ENCODE peak calls at places on chromosomes 16 and 17, in five cellular contexts. H is WTC11, J is H1, L is endothelial cell of umbilical vein, C is K562. V is an unnamed sample.

GRCh38 chr17:76793775-76794174 is 55.9 kb downstream of the MFSD11 start:
- DNase-seq in H (no peak), J (no peak), L (peak), C (peak), V (peak)

GRCh38 chr16:58196898-58197313 is 1.0 kb downstream of the CSNK2A2 start:
- DNase-seq in H (no peak), J (no peak), L (peak), C (no peak), V (no peak)

GRCh38 chr16:89298826-89299225 is 81.3 kb downstream of the ZNF778 start:
- DNase-seq in H (no peak), J (no peak), L (no peak), C (no peak), V (no peak)

GRCh38 chr16:78490847-78491246 is 391.4 kb downstream of the WWOX start:
- DNase-seq in H (no peak), J (no peak), L (no peak), C (no peak), V (no peak)

GRCh38 chr17:73192219-73192893 is 499 bp upstream of the COG1 start:
- DNase-seq in H (peak), J (peak), L (peak), C (peak), V (peak)

GRCh38 chr17:80732268-80732667 is 187.6 kb downstream of the RPTOR start:
- DNase-seq in H (no peak), J (no peak), L (no peak), C (no peak), V (no peak)

GRCh38 chr17:34082404-34082803 is 172.7 kb upstream of the CCL2 start:
- DNase-seq in H (no peak), J (no peak), L (no peak), C (peak), V (no peak)

GRCh38 chr16:49108611-49109010 is 173.0 kb downstream of the CBLN1 start:
- DNase-seq in H (no peak), J (no peak), L (no peak), C (no peak), V (no peak)

GRCh38 chr17:77422104-77422782 is 281.5 kb downstream of the SEC14L1 start:
- DNase-seq in H (no peak), J (no peak), L (no peak), C (no peak), V (no peak)

GRCh38 chr17:40615989-40616476 is 31.6 kb downstream of the SMARCE1 start:
- DNase-seq in H (no peak), J (no peak), L (no peak), C (no peak), V (no peak)

GRCh38 chr17:40614431-40615294 is 33.0 kb downstream of the SMARCE1 start:
- DNase-seq in H (no peak), J (no peak), L (no peak), C (no peak), V (no peak)

GRCh38 chr17:40613755-40614154 is 33.9 kb downstream of the SMARCE1 start:
- DNase-seq in H (no peak), J (no peak), L (no peak), C (no peak), V (no peak)

GRCh38 chr17:40616592-40616991 is 31.0 kb downstream of the SMARCE1 start:
- DNase-seq in H (no peak), J (no peak), L (no peak), C (no peak), V (no peak)

DNA sequence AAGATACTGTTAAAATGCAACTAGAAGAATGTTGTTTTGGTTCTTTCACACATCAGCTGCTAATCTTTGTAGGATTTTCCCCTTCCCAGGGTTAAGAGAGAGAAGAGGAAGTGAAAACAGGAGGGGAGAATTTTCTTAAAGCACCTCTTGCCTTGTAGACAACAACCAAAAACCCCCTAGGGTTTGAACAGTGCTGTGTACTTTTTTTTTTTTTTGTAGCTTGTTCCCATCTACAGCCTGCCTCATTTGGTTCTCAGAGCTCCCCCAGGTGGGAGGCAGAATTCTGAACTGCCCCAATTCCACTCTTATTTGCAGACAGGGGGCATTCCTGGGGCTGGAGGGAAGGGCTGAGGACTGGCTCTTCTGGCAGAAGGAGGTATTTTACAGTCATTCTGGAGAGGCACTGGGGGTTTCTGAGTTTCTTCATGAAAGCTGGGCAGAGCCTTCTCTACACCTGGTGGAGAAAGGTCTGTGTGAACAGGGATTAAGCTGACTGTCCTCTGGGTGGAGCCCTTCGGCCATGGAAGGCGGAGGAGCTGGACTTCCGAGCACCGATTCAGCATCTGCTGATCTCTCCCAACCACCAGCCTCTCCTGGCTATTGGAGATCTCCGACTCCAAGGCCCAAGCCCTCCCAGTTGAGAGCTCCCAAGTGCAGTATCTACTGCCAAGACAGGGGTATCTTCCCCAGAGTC is 32.2 kb downstream of the SMARCE1 start:
- DNase-seq in H (peak), J (peak), L (peak), C (peak), V (peak)
- TF ChIP-seq JUN in H (no peak), J (no peak), L (no peak), C (no peak), V (no peak)

DNA sequence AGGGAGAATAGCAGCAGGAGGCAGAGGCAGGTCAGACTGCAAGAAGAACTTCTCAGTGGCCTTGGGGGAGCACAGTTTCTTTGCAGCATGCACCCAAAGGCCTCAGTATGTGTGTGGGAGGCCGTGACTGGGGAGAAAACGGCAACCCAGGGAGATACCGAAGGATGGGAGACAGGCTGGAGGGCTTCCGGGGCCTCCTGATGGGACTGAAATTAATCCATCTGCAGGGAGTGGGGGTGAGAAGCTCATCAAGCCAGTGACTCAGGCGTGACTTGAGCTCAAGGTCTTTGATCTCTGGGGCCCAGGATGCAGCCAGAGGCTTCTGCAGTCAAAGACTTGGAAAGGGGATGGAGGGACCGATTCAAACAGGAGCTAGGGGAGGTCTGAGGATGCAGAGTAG is 5.1 kb upstream of the C17orf113 start:
- DNase-seq in H (no peak), J (no peak), L (no peak), C (peak), V (no peak)
- TF ChIP-seq JUN in H (no peak), J (no peak), L (no peak), C (no peak), V (no peak)

DNA sequence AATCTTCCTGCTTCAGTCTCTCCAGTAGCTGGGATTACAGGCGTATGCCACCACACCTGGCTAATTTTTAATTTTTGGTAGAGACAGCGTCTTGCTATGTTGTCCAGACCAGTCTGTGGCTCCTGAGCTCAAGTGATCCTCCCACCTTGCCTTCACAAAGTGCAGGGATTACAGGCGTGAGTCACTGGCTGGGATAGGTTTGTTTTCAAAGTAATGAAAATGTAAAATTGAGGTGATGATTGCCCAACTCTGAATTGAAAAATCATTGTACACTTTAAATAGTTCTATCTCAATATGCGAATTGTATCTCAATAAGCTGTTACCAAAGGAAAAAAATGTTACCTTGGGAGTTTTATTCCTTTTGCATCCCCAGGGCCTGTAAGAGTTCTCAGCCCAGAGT is 1.2 kb upstream of the AMFR start:
- DNase-seq in H (no peak), J (no peak), L (no peak), C (no peak), V (no peak)
- TF ChIP-seq JUN in H (no peak), J (no peak), L (no peak), C (no peak), V (no peak)

GRCh38 chr17:12094336-12094735 is 73.7 kb downstream of the MAP2K4 start:
- DNase-seq in H (no peak), J (no peak), L (no peak), C (no peak), V (no peak)
- TF ChIP-seq JUN in H (no peak), J (no peak), L (no peak), C (no peak), V (no peak)

GRCh38 chr17:32875904-32876413 is 965 bp downstream of the MYO1D start:
- DNase-seq in H (no peak), J (no peak), L (peak), C (no peak), V (no peak)
- TF ChIP-seq JUN in H (no peak), J (no peak), L (no peak), C (no peak), V (no peak)

DNA sequence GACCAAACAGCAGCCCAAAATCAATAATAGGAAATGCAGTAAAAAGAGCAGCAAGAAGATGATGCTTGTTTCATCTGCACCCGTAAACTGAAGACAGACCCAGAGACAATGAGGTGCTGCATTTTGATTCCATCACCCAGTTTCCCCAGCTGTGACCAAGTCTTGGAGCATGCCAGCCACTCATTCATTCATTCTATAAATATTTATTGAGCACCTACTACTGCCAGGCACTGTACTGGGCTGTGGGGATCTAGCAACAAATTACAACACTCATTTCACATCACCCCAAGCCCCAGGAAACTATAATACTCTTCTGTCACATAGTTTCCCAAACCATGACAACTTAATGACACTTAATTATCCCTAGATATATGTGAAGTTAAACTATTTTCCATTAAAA is 79.2 kb downstream of the TOX3 start:
- DNase-seq in H (no peak), J (no peak), L (no peak), C (no peak), V (no peak)
- TF ChIP-seq JUN in H (no peak), J (no peak), L (no peak), C (no peak), V (no peak)

GRCh38 chr17:64657610-64658125 is 4.4 kb downstream of the SMURF2 start:
- DNase-seq in H (no peak), J (no peak), L (no peak), C (no peak), V (no peak)
- TF ChIP-seq JUN in H (no peak), J (no peak), L (no peak), C (no peak), V (no peak)

GRCh38 chr16:268141-269053 is 7.3 kb downstream of the RGS11 start:
- DNase-seq in H (no peak), J (no peak), L (no peak), C (no peak), V (no peak)

GRCh38 chr16:265002-265529 is 10.7 kb downstream of the RGS11 start:
- DNase-seq in H (no peak), J (no peak), L (no peak), C (no peak), V (no peak)

GRCh38 chr16:265711-266110 is 10.0 kb downstream of the RGS11 start:
- DNase-seq in H (no peak), J (no peak), L (no peak), C (no peak), V (no peak)

GRCh38 chr16:264440-264951 is 11.2 kb downstream of the RGS11 start:
- DNase-seq in H (no peak), J (no peak), L (no peak), C (no peak), V (no peak)

GRCh38 chr16:266258-267164 is 9.2 kb downstream of the RGS11 start:
- DNase-seq in H (no peak), J (no peak), L (no peak), C (no peak), V (no peak)
- TF ChIP-seq JUN in H (no peak), J (no peak), L (no peak), C (no peak), V (no peak)

GRCh38 chr17:71937914-71938313 is 182.9 kb upstream of the SOX9 start:
- DNase-seq in H (no peak), J (no peak), L (no peak), C (no peak), V (no peak)

GRCh38 chr17:71933306-71933705 is 187.5 kb upstream of the SOX9 start:
- DNase-seq in H (no peak), J (no peak), L (no peak), C (no peak), V (no peak)

GRCh38 chr17:71938340-71939010 is 182.3 kb upstream of the SOX9 start:
- DNase-seq in H (no peak), J (no peak), L (no peak), C (no peak), V (no peak)

GRCh38 chr17:71934520-71934919 is 186.3 kb upstream of the SOX9 start:
- DNase-seq in H (no peak), J (no peak), L (no peak), C (no peak), V (no peak)

GRCh38 chr17:71936977-71937376 is 183.8 kb upstream of the SOX9 start:
- DNase-seq in H (no peak), J (no peak), L (no peak), C (no peak), V (no peak)
- TF ChIP-seq JUN in H (no peak), J (no peak), L (no peak), C (no peak), V (no peak)

GRCh38 chr17:55495239-55495638 is 16.0 kb downstream of the SMIM36 start:
- DNase-seq in H (no peak), J (no peak), L (no peak), C (no peak), V (peak)

GRCh38 chr17:55492951-55493350 is 18.3 kb downstream of the SMIM36 start:
- DNase-seq in H (no peak), J (no peak), L (no peak), C (no peak), V (no peak)

GRCh38 chr17:55500103-55500502 is 11.1 kb downstream of the SMIM36 start:
- DNase-seq in H (no peak), J (no peak), L (no peak), C (no peak), V (no peak)

DNA sequence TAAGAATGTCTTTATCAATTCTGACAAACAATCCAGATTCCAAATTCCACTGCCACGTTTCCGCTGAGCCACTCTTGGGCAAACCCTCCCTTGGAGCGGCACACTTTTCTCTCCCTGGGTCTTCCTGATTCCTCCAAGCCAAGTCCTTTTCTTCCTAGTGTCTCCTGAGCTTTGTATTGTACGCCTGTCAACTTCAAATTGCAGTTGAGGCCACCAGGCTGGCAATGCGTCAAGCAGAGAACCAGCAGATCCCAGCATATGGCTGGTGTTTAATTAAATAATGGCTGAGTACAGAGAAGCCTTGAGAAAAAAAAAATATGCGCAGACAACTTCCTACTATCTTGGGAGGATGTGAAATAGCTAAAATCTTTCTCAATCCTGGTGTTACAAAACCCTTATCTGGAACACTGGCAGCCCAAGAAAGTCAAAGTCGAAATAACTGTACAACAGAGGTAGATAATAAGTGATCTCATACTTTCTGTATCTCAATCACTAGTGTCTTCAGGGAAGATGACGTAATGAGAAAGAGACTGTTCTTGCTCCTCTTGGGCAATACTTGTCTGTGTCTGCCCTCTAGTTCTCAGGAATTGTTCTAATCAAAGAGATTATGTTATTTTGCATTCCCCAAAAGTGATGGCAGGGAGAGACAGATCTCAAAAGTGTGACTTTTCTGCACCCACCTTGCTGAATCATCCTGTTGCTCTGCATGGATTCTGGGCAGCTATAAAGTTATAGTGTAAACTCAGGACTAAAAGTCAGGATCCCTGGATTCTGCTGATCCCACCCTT is 15.0 kb downstream of the SMIM36 start:
- DNase-seq in H (no peak), J (no peak), L (no peak), C (no peak), V (peak)
- TF ChIP-seq JUN in H (no peak), J (no peak), L (no peak), C (peak), V (peak)

V was measured in A549.